ENCODE peak calls at places on chromosome 5, in eight cellular contexts. E is NCI-H1105 treated with DMSO at 0.1 percent for 48 hours, I is kidney tubule cell, A is LoVo, M is tibial artery, P is SHP77, W is T follicular helper cell, D is cardiac septum. S is an unnamed sample.

GRCh38 chr5:6729400-6730310 is 16.4 kb downstream of the TENT4A start:
- DNase-seq in E (no peak), D (no peak), P (no peak), A (no peak), I (peak; percentile 8), W (peak; percentile 24), M (peak; percentile 67), S (no peak)

GRCh38 chr5:28234356-28234968 is 1196.1 kb upstream of the CDH9 start:
- DNase-seq in W (no peak), P (no peak), A (no peak), I (peak; percentile 18), M (no peak), D (no peak), E (no peak), S (peak; percentile 56)

GRCh38 chr5:67640011-67640410 is 443.4 kb upstream of the CD180 start:
- DNase-seq in A (no peak), I (no peak), M (no peak), W (no peak), E (peak; percentile 80), P (no peak), D (no peak), S (no peak)

GRCh38 chr5:159071382-159071781 is 28.3 kb downstream of the EBF1 start:
- DNase-seq in D (no peak), W (no peak), A (no peak), I (no peak), E (peak; percentile 90), M (no peak), P (no peak), S (no peak)

GRCh38 chr5:54753034-54753433 is 232.4 kb downstream of the ESM1 start:
- DNase-seq in A (no peak), M (no peak), E (no peak), D (no peak), I (peak; percentile 49), W (no peak), P (no peak), S (peak; percentile 44)

GRCh38 chr5:119453045-119453383 is 717 bp downstream of the HSD17B4 start:
- DNase-seq in I (peak; percentile 15), W (no peak), M (peak; percentile 73), A (peak; percentile 34), E (peak; percentile 28), P (no peak), D (no peak), S (no peak)

GRCh38 chr5:14216902-14217301 is 73.8 kb downstream of the TRIO start:
- DNase-seq in I (peak; percentile 84), W (no peak), M (no peak), A (no peak), D (no peak), E (no peak), P (no peak), S (no peak)

GRCh38 chr5:142512041-142512679 is 173.7 kb downstream of the FGF1 start:
- DNase-seq in P (no peak), A (no peak), W (no peak), M (peak; percentile 72), I (no peak), E (no peak), D (no peak), S (no peak)